ENCODE peak calls at places on chromosomes 16 and 17, in seven cellular contexts. E is IMR-90, N is body of pancreas, D is A549, M is thyroid gland, W is HCT116, A is uterus. F is an unnamed sample.

GRCh38 chr17:29778936-29779811 is 150.9 kb downstream of the SSH2 start:
- DNase-seq in M (peak), E (peak), D (peak), W (peak), A (peak), N (peak), F (peak)

GRCh38 chr17:1484586-1485310 is 7.7 kb downstream of the MYO1C start:
- DNase-seq in W (peak), E (no peak), N (peak), A (peak), M (peak), D (peak), F (no peak)

GRCh38 chr17:55144518-55144917 is 120.2 kb upstream of the HLF start:
- DNase-seq in M (no peak), N (no peak), D (no peak), W (no peak), A (no peak), E (no peak), F (no peak)

GRCh38 chr16:70157105-70157476 is 16.5 kb upstream of the CLEC18C start:
- DNase-seq in N (no peak), E (no peak), A (no peak), W (no peak), D (no peak), M (no peak), F (peak)

GRCh38 chr16:47490471-47490870 is 29.3 kb downstream of the PHKB start:
- DNase-seq in E (no peak), A (no peak), D (no peak), M (no peak), W (no peak), N (no peak), F (no peak)

GRCh38 chr17:61756561-61756960 is 106.8 kb downstream of the BRIP1 start:
- DNase-seq in E (no peak), A (no peak), M (no peak), N (no peak), W (no peak), D (no peak), F (no peak)

GRCh38 chr16:54927125-54928015 is 3.3 kb upstream of the IRX5 start:
- DNase-seq in A (no peak), M (no peak), W (no peak), E (no peak), D (no peak), N (no peak), F (no peak)

GRCh38 chr17:10118788-10119130 is 79.6 kb downstream of the GAS7 start:
- DNase-seq in A (no peak), M (no peak), W (no peak), D (no peak), N (no peak), E (no peak), F (no peak)

GRCh38 chr16:70738083-70738977 is 52.5 kb upstream of the MTSS2 start:
- DNase-seq in M (no peak), E (peak), A (peak), D (peak), N (no peak), W (no peak), F (peak)

GRCh38 chr17:67615736-67616135 is 102.0 kb upstream of the NOL11 start:
- DNase-seq in A (no peak), M (no peak), E (no peak), W (no peak), D (no peak), N (no peak), F (no peak)

GRCh38 chr17:12421646-12422306 is 243.9 kb upstream of the MYOCD start:
- DNase-seq in M (no peak), W (no peak), D (no peak), E (peak), N (no peak), A (no peak), F (no peak)

GRCh38 chr16:58638148-58639036 is 8.8 kb upstream of the CNOT1 start:
- DNase-seq in A (peak), N (peak), M (no peak), W (peak), E (peak), D (peak), F (no peak)

GRCh38 chr16:67546761-67547422 is 15.4 kb upstream of the CTCF start:
- DNase-seq in W (peak), A (peak), D (peak), M (peak), E (peak), N (peak), F (peak)

GRCh38 chr16:67546091-67546501 is 16.2 kb upstream of the CTCF start:
- DNase-seq in N (no peak), A (no peak), M (no peak), E (no peak), D (no peak), W (no peak), F (no peak)

GRCh38 chr16:67548265-67549126 is 13.8 kb upstream of the CTCF start:
- DNase-seq in M (no peak), D (no peak), A (no peak), W (no peak), N (no peak), E (no peak), F (no peak)

GRCh38 chr16:67549240-67549639 is 13.1 kb upstream of the CTCF start:
- DNase-seq in E (no peak), A (no peak), M (no peak), W (no peak), N (no peak), D (no peak), F (no peak)

GRCh38 chr16:67547423-67548264 is 14.7 kb upstream of the CTCF start:
- DNase-seq in N (no peak), M (peak), D (no peak), W (no peak), A (peak), E (no peak), F (no peak)
- TF ChIP-seq POLR2A in N (no peak), M (no peak), D (no peak), W (no peak), A (no peak), E (no peak), F (no peak)

DNA sequence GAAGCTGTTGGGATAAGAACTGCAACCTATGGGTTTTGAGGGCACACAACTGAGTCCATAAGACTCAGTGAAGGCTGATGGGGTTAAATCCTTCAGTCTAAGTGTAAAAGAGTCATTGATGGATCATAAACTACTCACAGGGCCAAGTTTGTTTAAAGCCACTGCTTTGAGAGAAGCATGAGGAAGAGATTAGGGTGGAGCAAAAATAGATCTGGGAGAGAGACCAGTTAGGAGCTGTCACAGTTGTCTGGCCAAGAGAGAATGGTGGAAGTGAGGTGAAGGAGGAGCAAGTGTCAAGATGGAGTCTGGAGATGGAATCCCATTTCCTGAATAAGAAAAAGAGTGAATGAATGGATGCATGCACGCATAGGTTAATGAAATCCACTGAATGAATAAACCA is 379.1 kb upstream of the CDH11 start:
- DNase-seq in N (no peak), W (no peak), A (no peak), M (no peak), D (no peak), E (no peak), F (no peak)
- TF ChIP-seq CTCF in N (no peak), W (no peak), A (no peak), M (no peak), D (no peak), E (no peak), F (no peak)

GRCh38 chr17:65561394-65562205 is at the start of gene AXIN2:
- DNase-seq in M (peak), A (peak), E (peak), W (peak), D (peak), N (peak), F (peak)

GRCh38 chr17:65558683-65559311 is 2.7 kb downstream of the AXIN2 start:
- DNase-seq in E (no peak), N (no peak), W (no peak), M (peak), A (no peak), D (no peak), F (no peak)

GRCh38 chr17:65560628-65561371 is 648 bp downstream of the AXIN2 start:
- DNase-seq in E (peak), N (peak), M (peak), A (peak), D (peak), W (peak), F (peak)

GRCh38 chr17:65559483-65559801 is 2.0 kb downstream of the AXIN2 start:
- DNase-seq in E (no peak), N (no peak), M (no peak), D (no peak), A (no peak), W (no peak), F (no peak)

DNA sequence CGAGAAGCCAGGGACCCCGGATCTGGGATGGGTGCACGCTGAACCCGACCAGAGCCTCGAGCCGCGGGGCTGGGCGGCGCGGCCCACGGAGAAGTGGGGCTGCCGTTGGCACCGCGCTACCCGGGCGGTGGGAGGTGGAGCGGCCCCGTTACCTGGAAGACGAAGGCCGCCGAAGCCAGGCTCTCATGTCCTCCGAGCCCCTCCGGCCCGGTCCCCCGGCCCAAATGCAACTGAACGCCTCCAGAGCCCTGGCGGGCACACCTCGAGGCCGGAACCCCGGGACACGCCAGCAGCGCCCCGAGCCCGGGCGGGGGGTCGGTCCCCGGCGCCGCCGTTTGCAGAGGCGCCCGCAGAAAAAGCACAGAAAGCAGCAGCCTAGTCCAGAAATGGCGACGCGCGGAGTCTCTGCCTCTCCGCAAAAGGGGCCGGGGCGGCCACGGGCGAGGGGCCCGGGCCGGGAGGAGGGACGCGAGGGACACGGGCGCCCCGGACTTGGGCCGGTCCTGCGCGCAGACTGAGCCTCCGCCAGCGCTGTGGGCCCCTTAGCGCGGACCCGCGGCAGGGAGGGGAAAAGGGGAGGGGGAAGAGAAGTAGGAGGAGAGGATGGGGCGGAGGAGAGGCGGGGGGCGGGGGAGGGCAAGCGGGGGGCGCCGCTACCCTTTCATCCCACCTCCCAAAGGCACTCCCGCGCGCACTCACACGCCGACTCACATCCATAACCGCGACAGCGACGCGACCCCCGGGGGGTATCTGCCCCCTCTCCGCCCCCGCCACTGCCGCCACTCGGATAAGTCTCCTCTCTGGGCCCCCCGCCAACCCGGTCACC is 1.4 kb downstream of the AXIN2 start:
- DNase-seq in N (peak), W (no peak), D (peak), E (no peak), M (peak), A (peak), F (peak)
- TF ChIP-seq POLR2A in N (no peak), W (no peak), D (peak), E (no peak), M (peak), A (peak), F (peak)

GRCh38 chr17:37744633-37744927 is 279 bp downstream of the HNF1B start:
- DNase-seq in N (no peak), D (peak), W (no peak), E (no peak), A (no peak), M (no peak), F (no peak)

GRCh38 chr17:37743875-37744632 is 805 bp downstream of the HNF1B start:
- DNase-seq in W (no peak), E (no peak), D (peak), N (peak), M (no peak), A (no peak), F (peak)

GRCh38 chr17:37746617-37747016 is 1.8 kb upstream of the HNF1B start:
- DNase-seq in D (no peak), W (no peak), N (no peak), A (no peak), E (no peak), M (no peak), F (no peak)

GRCh38 chr17:37745801-37746426 is 1.1 kb upstream of the HNF1B start:
- DNase-seq in D (no peak), A (no peak), N (no peak), W (no peak), E (no peak), M (no peak), F (no peak)

GRCh38 chr17:37744961-37745800 is at the start of gene HNF1B:
- DNase-seq in M (no peak), E (no peak), N (peak), A (no peak), D (peak), W (no peak), F (peak)
- TF ChIP-seq CTCF in M (no peak), E (no peak), N (no peak), A (no peak), D (peak), W (no peak), F (peak)

GRCh38 chr16:8964462-8964861 is 756 bp upstream of the USP7 start:
- DNase-seq in N (no peak), A (no peak), D (no peak), E (no peak), M (no peak), W (no peak), F (no peak)

GRCh38 chr16:8963010-8963824 is 489 bp downstream of the USP7 start:
- DNase-seq in N (peak), M (no peak), A (no peak), E (no peak), W (no peak), D (no peak), F (no peak)

GRCh38 chr16:8962393-8963009 is 1.2 kb downstream of the USP7 start:
- DNase-seq in D (no peak), M (peak), E (no peak), A (no peak), N (peak), W (no peak), F (no peak)

GRCh38 chr16:8961811-8962390 is 1.8 kb downstream of the USP7 start:
- DNase-seq in A (no peak), W (no peak), E (no peak), D (no peak), M (peak), N (no peak), F (no peak)

GRCh38 chr16:8963825-8964441 is at the start of gene USP7:
- DNase-seq in M (peak), N (peak), E (peak), W (peak), A (peak), D (peak), F (peak)
- TF ChIP-seq POLR2A in M (peak), N (peak), E (peak), W (peak), A (peak), D (peak), F (peak)

GRCh38 chr17:64503821-64504768 is 2.0 kb downstream of the DDX5 start:
- DNase-seq in M (no peak), D (no peak), N (no peak), W (no peak), E (no peak), A (no peak), F (no peak)

GRCh38 chr17:64506576-64507417 is at the start of gene CEP95:
- DNase-seq in W (peak), A (peak), M (peak), D (no peak), N (peak), E (peak), F (peak)

GRCh38 chr17:64506201-64506575 is at the start of gene DDX5:
- DNase-seq in A (peak), D (peak), M (peak), E (peak), W (peak), N (peak), F (peak)

GRCh38 chr17:64504769-64505319 is 1.2 kb downstream of the DDX5 start:
- DNase-seq in M (no peak), A (peak), E (peak), N (no peak), D (no peak), W (no peak), F (peak)

DNA sequence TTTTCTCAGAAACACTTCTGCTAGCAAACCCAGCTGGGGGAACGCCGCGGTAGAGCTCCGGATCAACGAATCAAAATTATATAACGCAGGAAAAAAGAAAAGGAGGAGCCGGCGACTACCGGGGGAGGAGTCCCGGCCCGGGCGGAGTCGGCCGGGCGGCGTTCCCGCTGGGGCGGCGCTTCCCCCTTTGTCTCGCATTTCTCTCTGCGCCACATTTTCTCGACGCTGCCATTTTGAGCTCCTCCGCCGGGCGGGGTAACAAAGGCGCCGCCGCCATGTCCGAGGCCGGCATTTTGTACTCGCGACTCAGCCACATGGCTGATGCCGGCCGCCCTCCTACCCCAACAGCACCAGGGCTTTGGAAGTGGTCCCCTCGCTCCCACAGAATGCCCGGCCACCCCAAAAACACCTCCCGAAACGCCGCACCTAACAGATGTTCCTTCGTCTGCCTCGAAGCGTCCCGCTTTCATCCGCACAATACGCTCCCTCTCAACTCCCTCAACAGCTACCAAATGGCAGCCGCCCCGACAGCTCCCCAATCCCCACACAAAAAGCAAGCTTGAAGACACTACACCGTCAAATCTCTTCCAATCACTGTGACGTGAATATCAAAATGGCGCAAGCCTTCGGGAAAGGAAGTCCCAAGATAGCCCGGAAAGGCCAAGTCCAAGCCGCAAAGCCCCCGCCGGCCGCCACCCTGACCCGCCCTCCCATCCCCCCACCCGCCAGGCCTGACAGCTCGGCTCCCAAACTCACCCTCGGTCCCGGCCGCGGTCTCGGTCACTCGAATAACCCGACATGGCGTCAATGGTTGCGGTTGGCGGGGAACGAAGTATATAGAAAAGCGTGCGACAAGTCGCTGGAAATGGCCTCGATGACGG is 529 bp downstream of the DDX5 start:
- DNase-seq in M (peak), D (peak), E (peak), N (peak), A (peak), W (peak), F (peak)
- TF ChIP-seq CTCF in M (no peak), D (no peak), E (no peak), N (peak), A (peak), W (no peak), F (no peak)

GRCh38 chr17:5419356-5419958 is at the start of gene NUP88:
- DNase-seq in W (peak), M (peak), A (peak), D (peak), N (peak), E (peak), F (peak)
- TF ChIP-seq POLR2A in W (peak), M (peak), A (peak), D (peak), N (peak), E (peak), F (peak)

DNA sequence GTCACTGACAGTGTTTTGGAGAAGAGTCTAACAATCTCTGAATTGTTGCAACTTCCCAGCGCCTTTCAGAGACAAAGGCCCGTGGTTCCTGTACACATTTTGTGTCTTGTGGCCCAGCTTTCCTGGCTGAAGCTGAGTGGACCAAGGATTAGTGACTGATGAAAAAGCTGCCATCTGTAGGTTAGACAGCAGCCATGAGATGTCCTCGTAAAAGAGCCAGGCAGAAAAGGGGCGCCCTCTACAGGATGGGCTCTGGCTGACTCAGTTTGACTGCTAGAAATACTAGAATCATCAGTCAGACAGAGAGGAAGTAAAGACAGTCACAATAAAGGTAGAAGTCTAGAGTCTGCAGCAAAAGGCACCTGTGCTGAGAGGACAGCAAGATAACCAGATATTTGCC is 26.5 kb upstream of the NF1 start:
- DNase-seq in D (no peak), W (peak), A (no peak), E (peak), M (no peak), N (no peak), F (no peak)
- TF ChIP-seq CTCF in D (peak), W (peak), A (no peak), E (peak), M (no peak), N (no peak), F (no peak)

DNA sequence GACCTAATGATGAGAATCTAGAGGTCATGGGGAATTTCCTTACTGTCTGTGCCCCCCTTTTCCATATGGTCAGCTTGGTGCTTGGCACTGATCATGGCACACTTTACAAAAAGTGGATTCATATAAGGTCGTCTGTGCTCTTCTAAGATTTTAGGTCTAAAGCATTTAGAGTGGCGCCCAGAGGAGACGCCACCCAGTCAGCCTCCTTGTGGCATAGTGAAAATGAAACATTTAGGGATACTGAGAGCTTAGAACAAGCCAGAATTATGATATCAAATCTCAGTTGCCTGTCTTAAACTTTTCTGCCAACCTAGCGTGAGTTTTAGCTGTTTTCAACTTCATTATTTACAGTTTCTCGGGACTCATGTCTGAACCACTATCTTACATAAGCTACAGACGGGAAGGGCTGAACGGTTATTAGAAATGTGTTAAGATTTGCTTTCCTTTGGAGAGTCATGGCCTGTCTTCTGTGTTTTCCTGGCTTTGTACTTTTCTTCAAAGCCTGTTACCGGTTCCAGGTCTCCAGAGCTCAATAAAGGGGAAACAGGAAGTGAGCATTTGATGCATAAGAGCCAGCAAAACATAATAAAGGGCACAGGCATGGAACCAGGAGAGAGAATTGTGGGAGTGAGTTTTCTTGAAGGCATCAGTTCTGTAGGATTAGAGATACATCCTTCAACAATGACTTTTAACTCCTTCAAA is 13.7 kb downstream of the ZNRF1 start:
- DNase-seq in N (no peak), E (no peak), A (no peak), M (no peak), D (no peak), W (no peak), F (no peak)
- TF ChIP-seq POLR2A in N (no peak), E (no peak), A (no peak), M (peak), D (no peak), W (no peak), F (no peak)

F was measured in prostate gland.